ENCODE peak calls at places on chromosomes 4 and X, in eight cellular contexts. A, N, W, J, V, T, R and G are unnamed samples.

GRCh38 chr4:4782969-4783368 is 76.5 kb upstream of the MSX1 start:
- DNase-seq in A (no peak), N (peak; percentile 10), W (no peak), J (peak; percentile 72), V (peak; percentile 19), T (no peak), R (no peak), G (no peak)

GRCh38 chrX:16145656-16146055 is 21.6 kb upstream of the MAGEB17 start:
- DNase-seq in A (no peak), N (no peak), W (no peak), J (no peak), V (no peak), T (no peak), R (no peak), G (no peak)

GRCh38 chr4:2958446-2958845 is 4.8 kb downstream of the NOP14 start:
- DNase-seq in A (peak; percentile 44), N (no peak), W (no peak), J (no peak), V (no peak), T (no peak), R (no peak), G (no peak)

GRCh38 chr4:151031831-151032605 is 16.9 kb upstream of the LRBA start:
- DNase-seq in A (peak; percentile 87), N (peak; percentile 76), W (no peak), J (peak; percentile 50), V (no peak), T (peak; percentile 34), R (no peak), G (no peak)

GRCh38 chr4:39544580-39545315 is 17.5 kb upstream of the UGDH start:
- DNase-seq in A (no peak), N (peak; percentile 32), W (no peak), J (no peak), V (no peak), T (no peak), R (no peak), G (no peak)

GRCh38 chr4:55947912-55948725 is 626 bp upstream of the CEP135 start:
- DNase-seq in A (peak; percentile 94), N (peak; percentile 96), W (no peak), J (no peak), V (peak; percentile 11), T (peak; percentile 67), R (no peak), G (no peak)

GRCh38 chr4:12179264-12179616 is 750.5 kb upstream of the HS3ST1 start:
- DNase-seq in A (no peak), N (no peak), W (no peak), J (no peak), V (no peak), T (no peak), R (no peak), G (no peak)

GRCh38 chr4:153222790-153223417 is 18.7 kb downstream of the TRIM2 start:
- DNase-seq in A (peak; percentile 39), N (peak; percentile 28), W (peak; percentile 55), J (peak; percentile 87), V (peak; percentile 7), T (peak; percentile 41), R (peak; percentile 74), G (peak; percentile 71)

GRCh38 chrX:35919536-35920309 is at the start of gene CFAP47:
- DNase-seq in A (peak; percentile 18), N (peak; percentile 4), W (peak; percentile 7), J (no peak), V (no peak), T (peak; percentile 5), R (peak; percentile 52), G (peak; percentile 40)

GRCh38 chr4:106796866-106797265 is 239.2 kb downstream of the DKK2 start:
- DNase-seq in A (no peak), N (no peak), W (no peak), J (no peak), V (no peak), T (no peak), R (no peak), G (no peak)

GRCh38 chr4:69823481-69824186 is 36.3 kb downstream of the SULT1E1 start:
- DNase-seq in A (peak; percentile 58), N (peak; percentile 78), W (no peak), J (no peak), V (no peak), T (peak; percentile 70), R (no peak), G (no peak)

GRCh38 chr4:13294961-13295605 is 189.1 kb downstream of the RAB28 start:
- DNase-seq in A (peak; percentile 13), N (peak; percentile 6), W (no peak), J (no peak), V (no peak), T (no peak), R (peak; percentile 31), G (no peak)

GRCh38 chr4:48546336-48546735 is 56.3 kb downstream of the ZAR1 start:
- DNase-seq in A (peak; percentile 24), N (peak; percentile 39), W (no peak), J (no peak), V (peak; percentile 32), T (peak; percentile 55), R (peak; percentile 35), G (peak; percentile 46)
- TF ChIP-seq CTCF in A (peak; percentile 63), N (peak; percentile 58), W (peak; percentile 61), J (no peak), V (peak; percentile 42), T (peak; percentile 56), R (peak; percentile 63), G (peak; percentile 70)

DNA sequence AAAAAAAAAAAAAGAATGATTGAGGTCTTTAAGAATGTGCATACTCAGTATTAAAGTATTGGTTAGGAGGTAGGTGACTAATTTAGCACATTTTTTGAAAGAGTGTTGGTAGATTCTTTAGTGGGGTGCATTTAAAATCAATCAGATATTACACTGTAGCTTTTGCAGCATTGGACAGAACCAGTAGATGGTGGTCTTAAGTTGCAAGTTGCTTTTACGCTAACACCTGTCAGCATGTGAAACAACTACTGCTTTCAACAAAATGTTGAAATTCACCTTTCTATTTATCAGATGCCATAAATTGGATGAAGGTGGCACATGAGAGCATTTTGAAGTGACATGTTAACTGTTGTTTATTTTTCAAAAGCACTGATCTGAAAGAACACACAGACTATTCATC is 41.0 kb downstream of the NAA11 start:
- DNase-seq in A (no peak), N (no peak), W (no peak), J (no peak), V (no peak), T (no peak), R (no peak), G (no peak)
- TF ChIP-seq CTCF in A (no peak), N (no peak), W (no peak), J (no peak), V (no peak), T (no peak), R (no peak), G (no peak)

GRCh38 chr4:147839200-147839599 is 107.3 kb downstream of the ARHGAP10 start:
- DNase-seq in A (no peak), N (no peak), W (no peak), J (no peak), V (no peak), T (no peak), R (no peak), G (no peak)

GRCh38 chr4:147837854-147838253 is 106.0 kb downstream of the ARHGAP10 start:
- DNase-seq in A (no peak), N (no peak), W (no peak), J (no peak), V (no peak), T (no peak), R (no peak), G (no peak)

GRCh38 chr4:147836807-147837206 is 104.9 kb downstream of the ARHGAP10 start:
- DNase-seq in A (no peak), N (no peak), W (no peak), J (no peak), V (no peak), T (no peak), R (no peak), G (no peak)

GRCh38 chr4:147839651-147840050 is 107.8 kb downstream of the ARHGAP10 start:
- DNase-seq in A (no peak), N (no peak), W (no peak), J (no peak), V (no peak), T (no peak), R (no peak), G (no peak)

GRCh38 chr4:147837435-147837834 is 105.5 kb downstream of the ARHGAP10 start:
- DNase-seq in A (no peak), N (peak; percentile 40), W (no peak), J (no peak), V (no peak), T (no peak), R (no peak), G (no peak)
- TF ChIP-seq CTCF in A (peak; percentile 26), N (peak; percentile 14), W (peak; percentile 23), J (no peak), V (no peak), T (no peak), R (no peak), G (no peak)

GRCh38 chr4:158581161-158581560 is 59.5 kb downstream of the RXFP1 start:
- DNase-seq in A (peak; percentile 58), N (no peak), W (no peak), J (no peak), V (no peak), T (no peak), R (no peak), G (no peak)

GRCh38 chr4:158572608-158573007 is 50.9 kb downstream of the RXFP1 start:
- DNase-seq in A (no peak), N (no peak), W (no peak), J (no peak), V (no peak), T (no peak), R (no peak), G (no peak)

GRCh38 chr4:158580064-158580463 is 58.4 kb downstream of the RXFP1 start:
- DNase-seq in A (no peak), N (no peak), W (no peak), J (no peak), V (no peak), T (no peak), R (no peak), G (no peak)

GRCh38 chr4:158578476-158578875 is 56.8 kb downstream of the RXFP1 start:
- DNase-seq in A (peak; percentile 62), N (peak; percentile 59), W (no peak), J (no peak), V (no peak), T (no peak), R (no peak), G (no peak)
- TF ChIP-seq CTCF in A (peak; percentile 59), N (peak; percentile 70), W (no peak), J (no peak), V (no peak), T (no peak), R (no peak), G (no peak)

GRCh38 chrX:147476008-147476407 is 435.7 kb upstream of the FMR1 start:
- DNase-seq in A (peak; percentile 15), N (peak; percentile 35), W (no peak), J (no peak), V (no peak), T (peak; percentile 8), R (peak; percentile 6), G (no peak)
- TF ChIP-seq CTCF in A (peak; percentile 17), N (peak; percentile 48), W (no peak), J (no peak), V (no peak), T (no peak), R (peak; percentile 13), G (no peak)